ENCODE peak calls at places on chromosomes 12 and 14, in five cellular contexts. P is psoas muscle, Y is ovary, L is breast epithelium, K is hepatocyte. X is an unnamed sample. For H3K4me1, the result is how much of the 10 kb centered on the place peaks cover.

GRCh38 chr12:66693901-66694513 is 15.1 kb upstream of the GRIP1 start:
- DNase-seq in P (no peak), Y (no peak), L (no peak), K (peak), X (no peak)

GRCh38 chr14:19920021-19920657 is at the start of gene OR4K5:
- DNase-seq in P (no peak), Y (no peak), L (no peak), K (no peak), X (no peak)

GRCh38 chr12:80299976-80300375 is 144.1 kb upstream of the PTPRQ start:
- DNase-seq in P (no peak), Y (no peak), L (no peak), K (no peak), X (no peak)

GRCh38 chr12:32002848-32003493 is 43.8 kb downstream of the RESF1 start:
- DNase-seq in P (no peak), Y (no peak), L (no peak), K (no peak), X (no peak)

GRCh38 chr12:76573840-76574373 is 14.3 kb upstream of the OSBPL8 start:
- DNase-seq in P (no peak), Y (no peak), L (no peak), K (no peak), X (no peak)

GRCh38 chr12:120230326-120230973 is 29.5 kb upstream of the RPLP0 start:
- DNase-seq in P (peak), Y (peak), L (no peak), K (peak), X (peak)

GRCh38 chr14:98945611-98946570 is 326.1 kb downstream of the BCL11B start:
- DNase-seq in P (no peak), Y (no peak), L (no peak), K (peak), X (no peak)

GRCh38 chr12:50690923-50691322 is 73.0 kb upstream of the ATF1 start:
- DNase-seq in P (no peak), Y (no peak), L (no peak), K (no peak), X (no peak)

GRCh38 chr14:76502638-76503037 is 126.7 kb downstream of the ESRRB start:
- DNase-seq in P (no peak), Y (no peak), L (no peak), K (no peak), X (no peak)

GRCh38 chr12:107441906-107442305 is 243.7 kb upstream of the PWP1 start:
- DNase-seq in P (no peak), Y (no peak), L (no peak), K (no peak), X (no peak)

GRCh38 chr12:120240495-120240833 is 25.1 kb downstream of the PXN start:
- DNase-seq in P (no peak), Y (no peak), L (no peak), K (no peak), X (peak)

GRCh38 chr12:58509116-58509885 is 411.0 kb downstream of the LRIG3 start:
- DNase-seq in P (no peak), Y (no peak), L (no peak), K (no peak), X (no peak)

GRCh38 chr14:53874704-53875103 is 81.9 kb downstream of the BMP4 start:
- DNase-seq in P (no peak), Y (no peak), L (no peak), K (no peak), X (no peak)

GRCh38 chr14:103259801-103260628 is 74.0 kb upstream of the EIF5 start:
- DNase-seq in P (no peak), Y (no peak), L (no peak), K (no peak), X (no peak)

GRCh38 chr12:24948816-24949722 is at the start of gene BCAT1:
- DNase-seq in P (peak), Y (peak), L (peak), K (peak), X (peak)

GRCh38 chr14:69945905-69946304 is 66.7 kb downstream of the SMOC1 start:
- DNase-seq in P (no peak), Y (no peak), L (no peak), K (no peak), X (no peak)

GRCh38 chr12:104740668-104741067 is 217.4 kb downstream of the SLC41A2 start:
- DNase-seq in P (no peak), Y (no peak), L (no peak), K (no peak), X (no peak)

GRCh38 chr14:66920196-66920595 is 269.0 kb upstream of the GARIN2 start:
- DNase-seq in P (no peak), Y (no peak), L (no peak), K (no peak), X (no peak)

GRCh38 chr14:60721331-60722162 is 2.6 kb downstream of the SIX4 start:
- DNase-seq in P (peak), Y (peak), L (no peak), K (peak), X (peak)

GRCh38 chr12:56104815-56105476 is 587 bp downstream of the PA2G4 start:
- DNase-seq in P (peak), Y (peak), L (no peak), K (peak), X (peak)

DNA sequence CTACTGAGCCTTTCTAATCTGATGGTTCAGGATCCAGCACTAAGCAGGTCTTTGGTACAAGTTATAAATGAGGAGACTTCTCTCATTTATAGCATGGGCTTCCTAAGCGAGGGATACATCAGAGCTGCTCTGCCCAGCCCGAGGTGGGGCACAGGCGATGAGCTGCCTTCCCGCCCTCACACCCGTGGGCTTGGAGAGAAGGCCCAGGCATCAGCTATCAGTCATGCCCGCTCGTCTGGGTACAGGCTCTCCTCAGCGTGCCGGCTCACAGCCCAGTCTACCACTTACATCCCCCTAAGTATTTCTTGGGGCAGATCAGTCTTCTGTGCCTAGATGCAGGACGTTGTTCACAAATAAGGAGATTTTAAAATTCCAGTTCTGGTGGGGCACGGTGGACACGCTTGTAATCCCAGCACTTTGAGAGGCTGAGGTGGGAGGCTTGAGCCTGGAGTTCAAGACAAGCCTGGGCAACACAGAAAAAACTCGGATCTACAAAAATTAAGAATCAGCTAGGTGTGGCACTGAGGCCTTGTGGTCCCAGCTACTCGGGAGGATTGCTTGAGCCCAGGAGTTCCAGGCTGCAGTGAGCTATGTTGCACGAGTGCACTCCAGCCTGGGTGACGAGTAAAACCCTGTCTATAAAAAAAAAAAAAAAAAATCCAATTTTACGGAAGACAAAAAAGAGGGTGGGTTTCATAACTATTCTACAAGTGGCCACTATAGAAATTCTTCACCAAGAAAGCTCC is 57.0 kb downstream of the CCDC88C start:
- DNase-seq in P (no peak), Y (no peak), L (no peak), K (no peak), X (peak)
- H3K4me1 ChIP-seq in P (under half), Y (under half), L (under half), K (under half), X (under half)

GRCh38 chr12:71410844-71411243 is 28.8 kb upstream of the LGR5 start:
- DNase-seq in P (no peak), Y (no peak), L (no peak), K (no peak), X (no peak)
- H3K4me1 ChIP-seq in P (under half), Y (under half), L (under half), K (under half), X (under half)

GRCh38 chr14:68386950-68387779 is 405.7 kb downstream of the ZFP36L1 start:
- DNase-seq in P (no peak), Y (no peak), L (no peak), K (no peak), X (no peak)
- H3K4me1 ChIP-seq in P (under half), Y (under half), L (under half), K (under half), X (under half)

DNA sequence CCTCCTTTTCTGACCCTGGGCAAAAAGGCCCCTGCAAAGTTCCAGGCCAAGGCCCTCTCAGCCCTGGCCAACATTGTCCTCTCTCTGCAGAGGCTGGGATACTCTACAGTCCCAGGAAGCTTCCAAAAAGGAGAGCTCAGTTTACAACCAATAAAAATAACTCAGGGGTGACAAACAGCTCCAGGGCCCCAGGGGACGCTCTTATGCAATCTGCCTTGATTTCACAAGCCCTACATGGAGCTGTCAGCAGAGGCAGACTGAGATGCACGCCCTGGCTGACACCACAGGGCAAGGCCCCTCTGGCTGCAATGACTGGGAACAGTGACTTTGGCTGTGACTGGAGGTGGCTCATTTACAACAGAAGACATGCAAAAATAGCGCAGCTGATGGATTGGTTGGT is 129.0 kb upstream of the MED13L start:
- DNase-seq in P (peak), Y (peak), L (peak), K (peak), X (peak)
- H3K4me1 ChIP-seq in P (under half), Y (under half), L (under half), K (under half), X (under half)